ENCODE peak calls at places on chromosomes 16 and 17, in ten cellular contexts. M is AG04449, W is tibial nerve, X is MM.1S, G is brain microvascular endothelial cell, K is B cell, R is A549, I is WERI-Rb-1, Q is cardiac muscle cell, D is glutamatergic neuron. V is an unnamed sample.

GRCh38 chr17:69574257-69575197 is 160.0 kb downstream of the MAP2K6 start:
- DNase-seq in M (peak), W (no peak), X (no peak), G (peak), K (no peak), R (peak), I (no peak), Q (peak), D (no peak), V (no peak)

GRCh38 chr16:71627631-71628236 is 1.8 kb downstream of the MARVELD3 start:
- DNase-seq in M (no peak), W (no peak), X (no peak), G (no peak), K (no peak), R (no peak), I (no peak), Q (peak), D (no peak), V (no peak)

GRCh38 chr16:46568472-46569230 is 52.5 kb downstream of the SHCBP1 start:
- DNase-seq in M (no peak), W (no peak), X (no peak), G (no peak), K (no peak), R (no peak), I (no peak), Q (no peak), D (no peak), V (no peak)

GRCh38 chr17:58387834-58388233 is 29.5 kb downstream of the RNF43 start:
- DNase-seq in M (no peak), W (no peak), X (no peak), G (no peak), K (no peak), R (peak), I (no peak), Q (no peak), D (no peak), V (no peak)

GRCh38 chr16:50354629-50355456 is 13.9 kb downstream of the BRD7 start:
- DNase-seq in M (no peak), W (no peak), X (peak), G (no peak), K (no peak), R (no peak), I (no peak), Q (peak), D (no peak), V (no peak)

GRCh38 chr16:12801511-12802042 is 2.1 kb downstream of the CPPED1 start:
- DNase-seq in M (peak), W (peak), X (no peak), G (peak), K (no peak), R (peak), I (no peak), Q (peak), D (no peak), V (peak)

GRCh38 chr16:53713403-53714013 is 9.6 kb downstream of the FTO start:
- DNase-seq in M (no peak), W (no peak), X (no peak), G (no peak), K (no peak), R (no peak), I (no peak), Q (peak), D (no peak), V (no peak)

GRCh38 chr17:80474933-80475915 is 1.2 kb downstream of the NPTX1 start:
- DNase-seq in M (no peak), W (no peak), X (no peak), G (no peak), K (no peak), R (peak), I (peak), Q (no peak), D (peak), V (peak)

GRCh38 chr17:56108811-56109284 is 44.4 kb upstream of the ANKFN1 start:
- DNase-seq in M (no peak), W (no peak), X (no peak), G (no peak), K (no peak), R (peak), I (no peak), Q (no peak), D (no peak), V (peak)

GRCh38 chr16:48617711-48618148 is 7.8 kb upstream of the N4BP1 start:
- DNase-seq in M (peak), W (peak), X (no peak), G (peak), K (no peak), R (no peak), I (no peak), Q (peak), D (no peak), V (no peak)

GRCh38 chr17:83010323-83011200 is 68.8 kb upstream of the METRNL start:
- DNase-seq in M (no peak), W (no peak), X (no peak), G (no peak), K (no peak), R (no peak), I (no peak), Q (no peak), D (no peak), V (no peak)

GRCh38 chr16:85798901-85799496 is 345 bp downstream of the EMC8 start:
- DNase-seq in M (no peak), W (no peak), X (no peak), G (no peak), K (no peak), R (peak), I (peak), Q (peak), D (peak), V (peak)

GRCh38 chr17:66290097-66290722 is 12.2 kb upstream of the PRKCA start:
- DNase-seq in M (no peak), W (no peak), X (no peak), G (no peak), K (no peak), R (no peak), I (no peak), Q (no peak), D (no peak), V (no peak)
- TF ChIP-seq CTCF in M (no peak), W (no peak), X (no peak), G (peak), K (no peak), R (peak), I (peak), Q (peak), D (no peak), V (no peak)

DNA sequence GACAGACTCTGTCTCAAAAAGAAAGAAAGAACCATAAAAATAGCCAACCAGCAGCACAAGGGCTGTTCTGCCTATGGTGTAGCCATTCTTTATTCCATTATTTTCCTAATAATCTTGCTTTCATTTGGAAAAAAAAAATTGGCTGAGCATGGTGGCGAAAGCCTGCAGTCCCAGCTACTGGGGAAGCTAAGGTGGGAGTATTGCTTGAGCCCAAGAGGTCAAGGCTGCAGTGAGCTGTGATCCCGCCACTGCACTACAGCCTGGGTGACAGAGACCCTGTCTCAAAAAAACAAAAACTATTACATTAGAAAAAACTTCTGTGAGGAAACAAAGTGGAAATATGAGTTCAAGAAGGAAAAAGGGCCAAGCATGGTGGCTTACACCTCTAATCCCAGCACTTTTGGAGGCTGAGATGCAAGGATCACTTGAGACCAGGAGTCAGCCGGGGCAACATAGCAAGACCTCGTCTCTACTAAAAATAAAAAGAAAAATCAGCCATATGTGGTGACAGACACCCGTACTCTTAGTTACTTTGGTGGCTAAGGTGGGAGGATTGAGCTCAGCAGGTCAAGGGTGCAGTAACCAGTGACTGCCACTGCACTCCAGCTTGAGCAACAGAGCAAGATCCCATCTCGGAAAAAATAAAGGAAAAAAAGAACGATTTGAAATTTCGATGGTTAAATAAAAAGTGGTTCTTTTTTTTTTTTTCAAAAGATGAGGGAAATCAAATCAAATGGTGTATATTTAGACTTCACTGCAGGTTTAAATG is 2.5 kb downstream of the DCAKD start:
- DNase-seq in M (no peak), W (no peak), X (no peak), G (no peak), K (no peak), R (peak), I (no peak), Q (no peak), D (no peak), V (no peak)
- TF ChIP-seq CTCF in M (peak), W (no peak), X (peak), G (peak), K (no peak), R (peak), I (peak), Q (peak), D (peak), V (peak)

GRCh38 chr16:667780-668518 is at the start of gene RHOT2:
- DNase-seq in M (no peak), W (peak), X (peak), G (peak), K (peak), R (peak), I (peak), Q (peak), D (peak), V (peak)
- TF ChIP-seq CTCF in M (peak), W (peak), X (peak), G (peak), K (peak), R (peak), I (peak), Q (peak), D (peak), V (peak)

GRCh38 chr17:75589017-75589918 is 1.7 kb downstream of the MYO15B start:
- DNase-seq in M (no peak), W (peak), X (peak), G (peak), K (peak), R (peak), I (peak), Q (peak), D (peak), V (peak)
- TF ChIP-seq CTCF in M (peak), W (peak), X (peak), G (peak), K (peak), R (peak), I (peak), Q (peak), D (peak), V (peak)

GRCh38 chr16:88899901-88900648 is 33.6 kb upstream of the PABPN1L start:
- DNase-seq in M (no peak), W (no peak), X (no peak), G (no peak), K (no peak), R (no peak), I (no peak), Q (no peak), D (no peak), V (no peak)
- TF ChIP-seq CTCF in M (no peak), W (no peak), X (no peak), G (no peak), K (no peak), R (no peak), I (no peak), Q (no peak), D (no peak), V (no peak)

GRCh38 chr17:44197980-44198720 is 1.5 kb downstream of the ATXN7L3 start:
- DNase-seq in M (no peak), W (peak), X (peak), G (no peak), K (peak), R (peak), I (no peak), Q (peak), D (no peak), V (peak)

GRCh38 chr17:44200478-44201155 is 933 bp upstream of the ATXN7L3 start:
- DNase-seq in M (no peak), W (no peak), X (peak), G (no peak), K (no peak), R (no peak), I (peak), Q (no peak), D (peak), V (no peak)

GRCh38 chr17:44197107-44197506 is 2.6 kb downstream of the ATXN7L3 start:
- DNase-seq in M (no peak), W (no peak), X (no peak), G (no peak), K (no peak), R (no peak), I (no peak), Q (no peak), D (no peak), V (no peak)

GRCh38 chr17:44199553-44200477 is at the start of gene ATXN7L3:
- DNase-seq in M (peak), W (peak), X (peak), G (peak), K (peak), R (peak), I (peak), Q (peak), D (peak), V (peak)

GRCh38 chr17:44198721-44199552 is 747 bp downstream of the ATXN7L3 start:
- DNase-seq in M (no peak), W (no peak), X (peak), G (no peak), K (peak), R (peak), I (peak), Q (peak), D (peak), V (peak)
- TF ChIP-seq CTCF in M (no peak), W (no peak), X (no peak), G (no peak), K (no peak), R (no peak), I (no peak), Q (no peak), D (no peak), V (no peak)

GRCh38 chr17:77892469-77893143 is 65.9 kb upstream of the TNRC6C start:
- DNase-seq in M (no peak), W (no peak), X (no peak), G (no peak), K (no peak), R (no peak), I (peak), Q (peak), D (peak), V (no peak)
- TF ChIP-seq CTCF in M (no peak), W (no peak), X (peak), G (peak), K (peak), R (peak), I (peak), Q (peak), D (peak), V (no peak)